ENCODE peak calls at places on chromosomes 7 and 10, in five cellular contexts. One of them, this sample, is unnamed.
A peak's percentile ranks its signal among the peaks of the same experiment; 100 is the strongest.

GRCh38 chr10:97333601-97334369 is 744 bp downstream of the FRAT2 start:
- DNase-seq in K562: peak; percentile 29
- DNase-seq in HCT116: no peak
- DNase-seq in H1: no peak
- DNase-seq in SK-N-SH: peak; percentile 75
- DNase-seq in this sample: no peak

GRCh38 chr10:132669208-132669861 is 116.6 kb downstream of the NKX6-2 start:
- DNase-seq in K562: no peak
- DNase-seq in HCT116: no peak
- DNase-seq in H1: no peak
- DNase-seq in SK-N-SH: no peak
- DNase-seq in this sample: no peak

GRCh38 chr7:138500892-138501291 is 40.8 kb downstream of the TRIM24 start:
- DNase-seq in H1: no peak
- DNase-seq in HCT116: no peak
- DNase-seq in SK-N-SH: no peak
- DNase-seq in K562: no peak
- DNase-seq in this sample: no peak

GRCh38 chr10:118590334-118590733 is 5.1 kb downstream of the PRLHR start:
- DNase-seq in H1: no peak
- DNase-seq in HCT116: no peak
- DNase-seq in K562: no peak
- DNase-seq in SK-N-SH: peak; percentile 86
- DNase-seq in this sample: no peak

GRCh38 chr7:77459311-77459726 is 43.2 kb upstream of the GSAP start:
- DNase-seq in HCT116: no peak
- DNase-seq in H1: no peak
- DNase-seq in K562: no peak
- DNase-seq in SK-N-SH: no peak
- DNase-seq in this sample: no peak

GRCh38 chr10:94069884-94070283 is 76.2 kb downstream of the PLCE1 start:
- DNase-seq in K562: no peak
- DNase-seq in H1: no peak
- DNase-seq in HCT116: no peak
- DNase-seq in SK-N-SH: peak; percentile 27
- DNase-seq in this sample: no peak

GRCh38 chr7:34157137-34157536 is 251.8 kb downstream of the BMPER start:
- DNase-seq in K562: no peak
- DNase-seq in HCT116: no peak
- DNase-seq in SK-N-SH: no peak
- DNase-seq in H1: no peak
- DNase-seq in this sample: no peak

GRCh38 chr10:61350794-61351193 is 102.4 kb downstream of the TMEM26 start:
- DNase-seq in H1: no peak
- DNase-seq in SK-N-SH: no peak
- DNase-seq in K562: no peak
- DNase-seq in HCT116: no peak
- DNase-seq in this sample: no peak

GRCh38 chr10:110793887-110794286 is 77.8 kb upstream of the PDCD4 start:
- DNase-seq in H1: no peak
- DNase-seq in SK-N-SH: no peak
- DNase-seq in HCT116: no peak
- DNase-seq in K562: no peak
- DNase-seq in this sample: no peak

GRCh38 chr10:69180525-69181204 is 631 bp downstream of the SUPV3L1 start:
- DNase-seq in K562: peak; percentile 45
- DNase-seq in SK-N-SH: no peak
- DNase-seq in HCT116: no peak
- DNase-seq in H1: no peak
- DNase-seq in this sample: no peak

GRCh38 chr7:131081308-131081707 is 246.4 kb upstream of the MKLN1 start:
- DNase-seq in SK-N-SH: no peak
- DNase-seq in K562: no peak
- DNase-seq in H1: no peak
- DNase-seq in HCT116: no peak
- DNase-seq in this sample: no peak

GRCh38 chr7:149197675-149198074 is 2.3 kb downstream of the ZNF282 start:
- DNase-seq in K562: no peak
- DNase-seq in HCT116: no peak
- DNase-seq in SK-N-SH: no peak
- DNase-seq in H1: no peak
- DNase-seq in this sample: no peak

GRCh38 chr7:66162622-66163021 is 42.5 kb upstream of the TPST1 start:
- DNase-seq in HCT116: no peak
- DNase-seq in K562: no peak
- DNase-seq in SK-N-SH: no peak
- DNase-seq in H1: no peak
- DNase-seq in this sample: no peak

GRCh38 chr10:98097611-98098010 is 36.8 kb upstream of the R3HCC1L start:
- DNase-seq in K562: no peak
- DNase-seq in HCT116: no peak
- DNase-seq in H1: no peak
- DNase-seq in SK-N-SH: no peak
- DNase-seq in this sample: no peak

GRCh38 chr10:94046152-94046551 is 52.4 kb downstream of the PLCE1 start:
- DNase-seq in K562: no peak
- DNase-seq in SK-N-SH: no peak
- DNase-seq in HCT116: no peak
- DNase-seq in H1: no peak
- DNase-seq in this sample: no peak

GRCh38 chr10:22648547-22648961 is 65.8 kb downstream of the PIP4K2A start:
- DNase-seq in K562: no peak
- DNase-seq in H1: no peak
- DNase-seq in HCT116: no peak
- DNase-seq in SK-N-SH: no peak
- DNase-seq in this sample: no peak

GRCh38 chr10:422675-423074 is 266.8 kb downstream of the DIP2C start:
- DNase-seq in H1: no peak
- DNase-seq in K562: no peak
- DNase-seq in SK-N-SH: no peak
- DNase-seq in HCT116: no peak
- DNase-seq in this sample: no peak

GRCh38 chr7:147513451-147513850 is 1077.1 kb upstream of the C7orf33 start:
- DNase-seq in K562: no peak
- DNase-seq in HCT116: no peak
- DNase-seq in H1: no peak
- DNase-seq in SK-N-SH: no peak
- DNase-seq in this sample: no peak

GRCh38 chr10:101495324-101495925 is 92.6 kb downstream of the POLL start:
- DNase-seq in SK-N-SH: peak; percentile 43
- DNase-seq in H1: no peak
- DNase-seq in K562: peak; percentile 28
- DNase-seq in HCT116: peak; percentile 12
- DNase-seq in this sample: peak; percentile 56

GRCh38 chr7:66355762-66356161 is 150.6 kb downstream of the TPST1 start:
- DNase-seq in K562: no peak
- DNase-seq in HCT116: no peak
- DNase-seq in SK-N-SH: no peak
- DNase-seq in H1: no peak
- DNase-seq in this sample: no peak

GRCh38 chr10:69222157-69223027 is 2.3 kb downstream of the HKDC1 start:
- DNase-seq in SK-N-SH: peak; percentile 57
- DNase-seq in H1: peak; percentile 74
- DNase-seq in K562: peak; percentile 89
- DNase-seq in HCT116: peak; percentile 83
- DNase-seq in this sample: peak; percentile 52

GRCh38 chr7:151406886-151407583 is 2.8 kb downstream of the WDR86 start:
- DNase-seq in K562: no peak
- DNase-seq in H1: no peak
- DNase-seq in HCT116: no peak
- DNase-seq in SK-N-SH: no peak
- DNase-seq in this sample: no peak

GRCh38 chr7:151408498-151408838 is 1.4 kb downstream of the WDR86 start:
- DNase-seq in SK-N-SH: no peak
- DNase-seq in K562: no peak
- DNase-seq in HCT116: no peak
- DNase-seq in H1: no peak
- DNase-seq in this sample: no peak

GRCh38 chr7:151409555-151410404 is at the start of gene WDR86:
- DNase-seq in H1: peak; percentile 83
- DNase-seq in HCT116: no peak
- DNase-seq in K562: no peak
- DNase-seq in SK-N-SH: peak; percentile 98
- DNase-seq in this sample: no peak

GRCh38 chr7:151410405-151411390 is 860 bp upstream of the WDR86 start:
- DNase-seq in H1: peak; percentile 76
- DNase-seq in K562: no peak
- DNase-seq in SK-N-SH: peak; percentile 93
- DNase-seq in HCT116: no peak
- DNase-seq in this sample: no peak

DNA sequence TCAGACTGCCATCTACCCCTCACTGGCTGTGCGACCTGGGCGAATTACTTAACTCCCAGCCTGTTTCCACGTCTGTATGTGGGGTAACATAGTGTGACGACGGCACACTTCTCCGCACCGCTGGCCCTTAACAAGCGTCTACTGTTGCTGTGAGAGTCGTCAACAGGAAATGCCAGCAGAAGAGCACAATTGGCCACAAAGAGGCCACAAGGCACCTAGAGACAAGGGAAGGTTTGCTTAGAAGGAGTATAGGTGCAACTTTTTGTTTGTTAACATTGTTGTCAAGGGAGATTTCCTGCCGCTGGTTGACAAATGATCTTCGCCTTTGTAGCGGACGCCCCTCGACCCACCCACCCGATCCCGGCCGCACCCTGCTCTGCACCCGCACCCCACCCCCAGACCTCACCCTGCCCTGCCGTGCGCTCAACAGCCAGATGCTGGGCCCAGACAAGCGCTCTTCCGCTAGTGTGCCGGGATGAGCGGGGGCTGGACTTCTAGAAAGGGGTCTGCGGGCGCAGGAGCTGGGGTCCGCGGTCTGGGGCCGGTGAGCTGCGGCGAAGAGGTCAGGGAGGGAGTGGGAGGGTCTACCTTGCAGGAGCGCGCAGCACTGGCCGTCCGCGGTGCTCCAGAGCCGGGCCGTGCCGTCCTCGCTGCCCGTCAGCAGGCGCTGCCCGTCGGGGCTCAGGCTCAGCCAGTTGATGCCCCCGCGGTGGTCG is 841 bp downstream of the WDR86 start:
- DNase-seq in K562: no peak
- DNase-seq in H1: peak; percentile 75
- DNase-seq in HCT116: no peak
- DNase-seq in SK-N-SH: peak; percentile 87
- DNase-seq in this sample: no peak
- TF ChIP-seq JUND in K562: no peak
- TF ChIP-seq JUND in H1: no peak
- TF ChIP-seq JUND in HCT116: no peak
- TF ChIP-seq JUND in SK-N-SH: no peak
- TF ChIP-seq JUND in this sample: no peak

DNA sequence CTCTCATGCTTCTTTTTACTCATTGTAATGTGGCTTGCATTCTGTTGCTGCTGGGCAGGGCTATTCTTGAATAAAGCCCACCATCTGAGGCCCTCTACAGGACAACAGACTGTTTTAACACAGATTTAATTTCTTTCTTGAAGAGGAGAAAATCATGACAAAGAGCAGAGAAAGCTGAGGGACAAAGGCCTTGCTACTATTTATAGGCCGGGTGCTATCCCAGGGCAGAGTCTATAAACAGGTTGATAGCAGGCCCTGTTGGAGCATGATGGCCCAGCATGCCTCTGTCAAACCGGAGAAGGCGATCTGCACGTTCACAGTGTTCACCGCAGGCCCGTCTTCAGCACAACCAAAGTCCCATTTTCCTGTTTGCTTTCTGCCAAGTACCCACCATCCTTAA is 3.0 kb downstream of the VIPR2 start:
- DNase-seq in SK-N-SH: no peak
- DNase-seq in H1: no peak
- DNase-seq in HCT116: no peak
- DNase-seq in K562: no peak
- DNase-seq in this sample: no peak
- TF ChIP-seq JUND in SK-N-SH: no peak
- TF ChIP-seq JUND in H1: no peak
- TF ChIP-seq JUND in HCT116: no peak
- TF ChIP-seq JUND in K562: no peak
- TF ChIP-seq JUND in this sample: no peak

GRCh38 chr10:33238643-33239042 is 95.8 kb downstream of the NRP1 start:
- DNase-seq in HCT116: no peak
- DNase-seq in H1: no peak
- DNase-seq in K562: no peak
- DNase-seq in SK-N-SH: no peak
- DNase-seq in this sample: no peak
- TF ChIP-seq JUND in HCT116: no peak
- TF ChIP-seq JUND in H1: no peak
- TF ChIP-seq JUND in K562: no peak
- TF ChIP-seq JUND in SK-N-SH: no peak
- TF ChIP-seq JUND in this sample: no peak

DNA sequence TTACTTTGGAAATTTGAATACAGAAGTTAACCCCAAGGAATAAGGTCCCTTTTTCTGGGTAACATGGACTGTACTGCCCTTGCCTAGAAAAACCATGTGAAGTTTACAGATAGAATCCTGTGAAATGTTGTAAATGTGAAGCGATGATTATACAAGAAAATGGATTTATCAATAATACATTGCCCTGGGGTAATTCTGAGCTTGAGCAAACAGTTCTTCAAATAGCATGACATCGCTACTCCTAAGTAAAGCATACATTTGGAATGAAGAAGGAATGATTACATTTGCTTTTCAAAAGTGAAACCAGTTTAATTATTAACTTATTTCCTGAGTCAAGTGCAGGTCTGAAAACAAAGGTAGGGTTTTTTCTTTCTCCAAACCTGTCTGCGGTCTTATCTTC is 43.3 kb upstream of the FZD8 start:
- DNase-seq in K562: no peak
- DNase-seq in H1: no peak
- DNase-seq in HCT116: no peak
- DNase-seq in SK-N-SH: no peak
- DNase-seq in this sample: peak; percentile 12
- TF ChIP-seq JUND in K562: no peak
- TF ChIP-seq JUND in H1: no peak
- TF ChIP-seq JUND in HCT116: no peak
- TF ChIP-seq JUND in SK-N-SH: no peak
- TF ChIP-seq JUND in this sample: no peak

GRCh38 chr10:17655009-17655408 is 11.1 kb downstream of the STAM start:
- DNase-seq in H1: no peak
- DNase-seq in HCT116: no peak
- DNase-seq in K562: no peak
- DNase-seq in SK-N-SH: no peak
- DNase-seq in this sample: no peak
- TF ChIP-seq JUND in H1: no peak
- TF ChIP-seq JUND in HCT116: no peak
- TF ChIP-seq JUND in K562: no peak
- TF ChIP-seq JUND in SK-N-SH: no peak
- TF ChIP-seq JUND in this sample: no peak

GRCh38 chr7:142771353-142771723 is 568 bp downstream of the PRSS2 start:
- DNase-seq in K562: no peak
- DNase-seq in HCT116: no peak
- DNase-seq in H1: no peak
- DNase-seq in SK-N-SH: no peak
- DNase-seq in this sample: no peak

GRCh38 chr7:142767861-142768260 is 2.9 kb upstream of the PRSS2 start:
- DNase-seq in HCT116: no peak
- DNase-seq in K562: no peak
- DNase-seq in H1: no peak
- DNase-seq in SK-N-SH: no peak
- DNase-seq in this sample: no peak

GRCh38 chr7:142773230-142773629 is 2.5 kb downstream of the PRSS2 start:
- DNase-seq in SK-N-SH: no peak
- DNase-seq in H1: no peak
- DNase-seq in K562: no peak
- DNase-seq in HCT116: no peak
- DNase-seq in this sample: no peak

GRCh38 chr7:142772051-142772450 is 1.3 kb downstream of the PRSS2 start:
- DNase-seq in H1: no peak
- DNase-seq in K562: no peak
- DNase-seq in HCT116: no peak
- DNase-seq in SK-N-SH: no peak
- DNase-seq in this sample: no peak

GRCh38 chr7:142770720-142771352 is at the start of gene PRSS2:
- DNase-seq in H1: no peak
- DNase-seq in HCT116: no peak
- DNase-seq in K562: no peak
- DNase-seq in SK-N-SH: no peak
- DNase-seq in this sample: no peak
- TF ChIP-seq JUND in H1: no peak
- TF ChIP-seq JUND in HCT116: no peak
- TF ChIP-seq JUND in K562: no peak
- TF ChIP-seq JUND in SK-N-SH: no peak
- TF ChIP-seq JUND in this sample: no peak

This sample was measured in T47D.